ENCODE peak calls at places on chromosomes 4 and X, in nine cellular contexts. S is tibial artery; C is HCT116; V is stomach; O is psoas muscle; Z is heart right ventricle; N is CD8-positive, alpha-beta memory T cell; Q is IMR-90; K is OCI-LY7. A is an unnamed sample. For H3K4me1, the result is how much of the 10 kb centered on the place peaks cover.

GRCh38 chr4:101174679-101175078 is 172.6 kb downstream of the PPP3CA start:
- DNase-seq in S (no peak), C (no peak), V (no peak), O (no peak), Z (no peak), N (no peak), Q (no peak), K (no peak), A (no peak)

GRCh38 chrX:154603438-154604430 is 15.3 kb downstream of the CTAG1B start:
- DNase-seq in S (no peak), C (peak), V (no peak), O (no peak), Z (no peak), N (no peak), Q (peak), K (no peak), A (no peak)

GRCh38 chrX:44828008-44828605 is 15.7 kb upstream of the DUSP21 start:
- DNase-seq in S (no peak), C (peak), V (no peak), O (no peak), Z (no peak), N (no peak), Q (peak), K (no peak), A (no peak)

GRCh38 chrX:151825927-151826471 is 86.7 kb upstream of the MAGEA4 start:
- DNase-seq in S (peak), C (no peak), V (no peak), O (no peak), Z (no peak), N (no peak), Q (peak), K (no peak), A (no peak)

GRCh38 chrX:46628406-46629371 is 55.1 kb downstream of the CHST7 start:
- DNase-seq in S (peak), C (no peak), V (no peak), O (peak), Z (peak), N (no peak), Q (peak), K (peak), A (peak)

GRCh38 chr4:80202190-80202711 is 4.9 kb downstream of the PRDM8 start:
- DNase-seq in S (peak), C (no peak), V (peak), O (peak), Z (peak), N (peak), Q (peak), K (peak), A (peak)

GRCh38 chr4:169010125-169011023 is at the start of gene CBR4:
- DNase-seq in S (peak), C (peak), V (peak), O (peak), Z (peak), N (peak), Q (peak), K (peak), A (peak)

GRCh38 chr4:95417531-95417930 is 131.2 kb downstream of the UNC5C start:
- DNase-seq in S (no peak), C (no peak), V (no peak), O (no peak), Z (no peak), N (no peak), Q (no peak), K (no peak), A (no peak)

GRCh38 chrX:149497626-149498025 is 7.5 kb downstream of the IDS start:
- DNase-seq in S (no peak), C (no peak), V (no peak), O (no peak), Z (no peak), N (no peak), Q (peak), K (no peak), A (no peak)

GRCh38 chr4:98557497-98557896 is 100.9 kb downstream of the TSPAN5 start:
- DNase-seq in S (no peak), C (peak), V (no peak), O (no peak), Z (no peak), N (no peak), Q (peak), K (no peak), A (no peak)

GRCh38 chr4:41638806-41639205 is 100.8 kb downstream of the LIMCH1 start:
- DNase-seq in S (no peak), C (no peak), V (no peak), O (no peak), Z (no peak), N (no peak), Q (no peak), K (no peak), A (no peak)

GRCh38 chr4:176539091-176539784 is 219.5 kb downstream of the SPCS3 start:
- DNase-seq in S (no peak), C (no peak), V (no peak), O (no peak), Z (no peak), N (no peak), Q (peak), K (no peak), A (no peak)

GRCh38 chrX:97401154-97401553 is 517.4 kb downstream of the RPA4 start:
- DNase-seq in S (no peak), C (no peak), V (no peak), O (no peak), Z (no peak), N (no peak), Q (no peak), K (no peak), A (peak)

GRCh38 chr4:116724249-116724648 is 361.1 kb downstream of the TRAM1L1 start:
- DNase-seq in S (no peak), C (no peak), V (no peak), O (no peak), Z (no peak), N (no peak), Q (no peak), K (no peak), A (peak)

GRCh38 chrX:101195442-101196173 is 24.0 kb upstream of the DRP2 start:
- DNase-seq in S (no peak), C (no peak), V (no peak), O (no peak), Z (no peak), N (no peak), Q (peak), K (no peak), A (no peak)

GRCh38 chr4:48254381-48255072 is 15.1 kb downstream of the TEC start:
- DNase-seq in S (no peak), C (no peak), V (peak), O (no peak), Z (peak), N (no peak), Q (peak), K (no peak), A (no peak)

GRCh38 chrX:115690554-115691216 is 129.7 kb downstream of the PLS3 start:
- DNase-seq in S (peak), C (peak), V (peak), O (no peak), Z (peak), N (no peak), Q (peak), K (peak), A (peak)

GRCh38 chr4:40121515-40121914 is 64.9 kb downstream of the N4BP2 start:
- DNase-seq in S (no peak), C (peak), V (no peak), O (no peak), Z (peak), N (no peak), Q (peak), K (no peak), A (no peak)

GRCh38 chrX:26788402-26788998 is 572.5 kb downstream of the MAGEB5 start:
- DNase-seq in S (no peak), C (no peak), V (no peak), O (no peak), Z (no peak), N (no peak), Q (no peak), K (no peak), A (no peak)

GRCh38 chr4:139651282-139652194 is 14.1 kb upstream of the MGST2 start:
- DNase-seq in S (peak), C (peak), V (peak), O (peak), Z (peak), N (peak), Q (peak), K (peak), A (peak)

GRCh38 chr4:182562350-182562749 is 319.1 kb downstream of the TENM3 start:
- DNase-seq in S (no peak), C (no peak), V (no peak), O (no peak), Z (no peak), N (no peak), Q (no peak), K (no peak), A (no peak)

GRCh38 chrX:110408949-110409588 is 50.4 kb downstream of the RTL9 start:
- DNase-seq in S (no peak), C (no peak), V (no peak), O (no peak), Z (no peak), N (no peak), Q (peak), K (no peak), A (no peak)

GRCh38 chr4:46648088-46648744 is 258.3 kb upstream of the GABRA2 start:
- DNase-seq in S (no peak), C (no peak), V (no peak), O (no peak), Z (no peak), N (no peak), Q (peak), K (peak), A (peak)

GRCh38 chr4:37590016-37590415 is 96.2 kb downstream of the RELL1 start:
- DNase-seq in S (no peak), C (no peak), V (no peak), O (no peak), Z (no peak), N (no peak), Q (no peak), K (no peak), A (no peak)

GRCh38 chr4:123444298-123444731 is 47.7 kb downstream of the SPRY1 start:
- DNase-seq in S (no peak), C (no peak), V (no peak), O (no peak), Z (peak), N (peak), Q (peak), K (peak), A (no peak)

GRCh38 chr4:62135565-62136156 is 935.5 kb downstream of the ADGRL3 start:
- DNase-seq in S (no peak), C (no peak), V (no peak), O (no peak), Z (no peak), N (no peak), Q (no peak), K (no peak), A (no peak)

GRCh38 chrX:152958524-152959465 is 35.1 kb downstream of the PNMA5 start:
- DNase-seq in S (peak), C (peak), V (peak), O (peak), Z (peak), N (peak), Q (peak), K (peak), A (peak)

GRCh38 chr4:163693211-163693610 is 198.7 kb downstream of the TMA16 start:
- DNase-seq in S (no peak), C (no peak), V (no peak), O (no peak), Z (no peak), N (no peak), Q (peak), K (no peak), A (no peak)

GRCh38 chrX:23383411-23383810 is 48.8 kb downstream of the PTCHD1 start:
- DNase-seq in S (no peak), C (no peak), V (no peak), O (no peak), Z (no peak), N (no peak), Q (peak), K (no peak), A (no peak)

GRCh38 chrX:57930051-57930450 is 19.8 kb upstream of the ZXDA start:
- DNase-seq in S (no peak), C (no peak), V (no peak), O (no peak), Z (no peak), N (no peak), Q (peak), K (no peak), A (peak)

GRCh38 chr4:2069986-2070385 is 10.9 kb downstream of the NAT8L start:
- DNase-seq in S (peak), C (no peak), V (no peak), O (no peak), Z (no peak), N (no peak), Q (no peak), K (no peak), A (no peak)

GRCh38 chr4:107721436-107722090 is 1.5 kb upstream of the PAPSS1 start:
- DNase-seq in S (no peak), C (no peak), V (no peak), O (no peak), Z (no peak), N (peak), Q (no peak), K (peak), A (peak)

DNA sequence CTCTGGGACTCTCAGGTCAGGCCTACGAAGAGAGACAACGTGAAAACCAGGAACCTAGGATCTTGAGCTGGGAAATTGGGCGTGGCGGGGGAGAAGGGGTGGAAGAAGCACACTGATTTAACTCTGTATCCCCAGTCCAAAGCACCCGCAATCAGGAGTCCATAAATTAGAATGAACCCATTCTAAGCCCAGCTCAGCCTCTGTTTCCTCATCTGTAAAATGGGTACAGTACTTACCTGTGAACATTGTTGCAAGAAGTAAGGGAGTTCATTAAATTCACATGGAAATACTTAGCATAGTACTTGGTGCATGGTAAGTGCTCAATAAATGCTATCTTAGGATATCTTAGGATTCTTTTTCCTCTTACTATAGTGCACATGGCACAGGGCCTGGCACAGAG is 326.7 kb downstream of the BCOR start:
- DNase-seq in S (no peak), C (no peak), V (no peak), O (no peak), Z (no peak), N (no peak), Q (no peak), K (no peak), A (no peak)
- H3K4me1 ChIP-seq in S (under half), C (under half), V (under half), O (under half), Z (under half), N (under half), Q (under half), K (under half), A (under half)

DNA sequence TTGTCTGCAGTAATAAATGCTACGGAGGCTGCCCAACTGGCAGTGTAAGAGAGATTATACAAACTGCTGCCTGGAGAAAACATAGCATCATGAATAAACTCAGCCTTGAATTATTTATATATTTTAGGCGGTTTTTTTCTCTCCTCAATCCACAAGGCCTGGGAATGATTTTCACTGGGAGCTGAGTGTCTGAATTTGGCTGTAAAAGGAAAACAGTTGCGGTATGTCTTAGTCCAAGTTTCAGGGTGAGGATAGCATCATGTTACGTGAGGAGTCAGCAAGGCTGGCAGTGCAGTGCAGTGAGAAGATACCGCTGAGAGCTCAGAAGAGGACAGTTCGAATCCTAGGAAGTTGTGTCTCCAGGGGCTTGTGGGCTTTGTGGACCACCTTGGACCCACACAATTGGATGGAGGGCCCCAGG is 291.5 kb upstream of the BOD1L1 start:
- DNase-seq in S (no peak), C (no peak), V (no peak), O (peak), Z (no peak), N (no peak), Q (peak), K (no peak), A (no peak)
- H3K4me1 ChIP-seq in S (under half), C (under half), V (under half), O (under half), Z (under half), N (under half), Q (under half), K (under half), A (under half)

GRCh38 chr4:89258506-89258905 is 49.1 kb downstream of the GPRIN3 start:
- DNase-seq in S (no peak), C (no peak), V (no peak), O (no peak), Z (no peak), N (no peak), Q (no peak), K (no peak), A (no peak)

GRCh38 chr4:89257376-89257775 is 50.2 kb downstream of the GPRIN3 start:
- DNase-seq in S (no peak), C (no peak), V (no peak), O (no peak), Z (no peak), N (no peak), Q (no peak), K (no peak), A (no peak)

GRCh38 chr4:89256203-89256800 is 51.3 kb downstream of the GPRIN3 start:
- DNase-seq in S (no peak), C (no peak), V (no peak), O (no peak), Z (no peak), N (no peak), Q (no peak), K (no peak), A (no peak)

GRCh38 chr4:89263265-89263664 is 44.3 kb downstream of the GPRIN3 start:
- DNase-seq in S (no peak), C (no peak), V (no peak), O (no peak), Z (no peak), N (no peak), Q (no peak), K (no peak), A (no peak)

GRCh38 chr4:89259435-89260028 is 48.1 kb downstream of the GPRIN3 start:
- DNase-seq in S (no peak), C (no peak), V (no peak), O (no peak), Z (no peak), N (no peak), Q (no peak), K (no peak), A (no peak)
- H3K4me1 ChIP-seq in S (under half), C (under half), V (under half), O (under half), Z (half or more), N (half or more), Q (under half), K (under half), A (half or more)

GRCh38 chr4:186746581-186746980 is 22.9 kb upstream of the FAT1 start:
- DNase-seq in S (no peak), C (no peak), V (no peak), O (no peak), Z (no peak), N (no peak), Q (peak), K (no peak), A (no peak)
- H3K4me1 ChIP-seq in S (under half), C (under half), V (under half), O (under half), Z (under half), N (under half), Q (under half), K (under half), A (under half)

GRCh38 chrX:118522230-118522926 is 26.8 kb downstream of the DOCK11 start:
- DNase-seq in S (no peak), C (no peak), V (no peak), O (no peak), Z (no peak), N (no peak), Q (no peak), K (no peak), A (no peak)
- H3K4me1 ChIP-seq in S (under half), C (under half), V (under half), O (under half), Z (under half), N (half or more), Q (under half), K (under half), A (under half)

DNA sequence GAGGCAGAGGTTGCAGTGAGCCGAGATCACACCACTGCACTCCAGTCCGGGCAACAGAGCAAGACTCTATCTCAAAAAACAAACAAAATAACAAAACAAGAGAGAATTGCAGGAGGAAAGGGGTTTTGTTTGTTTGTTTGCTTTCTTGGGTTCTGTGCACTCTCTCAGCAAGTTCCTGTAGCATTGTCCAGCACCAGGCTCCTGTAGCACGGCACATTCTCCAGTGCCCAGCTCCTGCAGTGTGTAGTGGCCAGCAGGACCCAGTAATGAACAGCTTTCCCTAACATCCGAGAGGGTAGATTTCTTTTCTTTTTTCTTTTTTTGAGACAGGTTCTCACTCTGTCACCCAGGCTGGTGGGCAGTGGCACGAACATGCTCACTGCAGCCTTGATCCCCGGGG is 60.5 kb upstream of the USP9X start:
- DNase-seq in S (no peak), C (no peak), V (no peak), O (no peak), Z (no peak), N (no peak), Q (no peak), K (no peak), A (no peak)
- H3K4me1 ChIP-seq in S (under half), C (under half), V (under half), O (under half), Z (under half), N (under half), Q (under half), K (under half), A (under half)

A was measured in MM.1S.